ENCODE peak calls at places on chromosomes 6 and 20, in nine cellular contexts. One of them, this sample, is unnamed.
A peak's percentile ranks its signal among the peaks of the same experiment; 100 is the strongest.

GRCh38 chr6:3884007-3884745 is 35.0 kb downstream of the FAM50B start:
- DNase-seq in breast epithelium: no peak
- DNase-seq in cardiac fibroblast: peak; percentile 71
- DNase-seq in MM.1S: no peak
- DNase-seq in left lung: no peak
- DNase-seq in thyroid gland: no peak
- DNase-seq in heart left ventricle: no peak
- DNase-seq in choroid plexus epithelial cell: peak; percentile 77
- DNase-seq in spleen: no peak
- DNase-seq in this sample: peak; percentile 74

GRCh38 chr6:157172088-157172768 is 151.1 kb downstream of the TMEM242 start:
- DNase-seq in choroid plexus epithelial cell: no peak
- DNase-seq in thyroid gland: no peak
- DNase-seq in left lung: no peak
- DNase-seq in heart left ventricle: no peak
- DNase-seq in cardiac fibroblast: no peak
- DNase-seq in breast epithelium: no peak
- DNase-seq in MM.1S: no peak
- DNase-seq in spleen: no peak
- DNase-seq in this sample: no peak

GRCh38 chr20:33015700-33016580 is 8.4 kb downstream of the BPIFB2 start:
- DNase-seq in spleen: peak; percentile 29
- DNase-seq in cardiac fibroblast: no peak
- DNase-seq in thyroid gland: no peak
- DNase-seq in left lung: no peak
- DNase-seq in heart left ventricle: no peak
- DNase-seq in breast epithelium: no peak
- DNase-seq in choroid plexus epithelial cell: no peak
- DNase-seq in MM.1S: no peak
- DNase-seq in this sample: no peak

GRCh38 chr6:107708435-107708834 is 115.7 kb downstream of the SCML4 start:
- DNase-seq in MM.1S: no peak
- DNase-seq in breast epithelium: no peak
- DNase-seq in heart left ventricle: no peak
- DNase-seq in left lung: no peak
- DNase-seq in spleen: no peak
- DNase-seq in choroid plexus epithelial cell: no peak
- DNase-seq in cardiac fibroblast: no peak
- DNase-seq in thyroid gland: no peak
- DNase-seq in this sample: no peak

GRCh38 chr20:45257711-45258110 is 3.3 kb upstream of the SLPI start:
- DNase-seq in breast epithelium: no peak
- DNase-seq in left lung: no peak
- DNase-seq in MM.1S: no peak
- DNase-seq in cardiac fibroblast: no peak
- DNase-seq in choroid plexus epithelial cell: no peak
- DNase-seq in heart left ventricle: no peak
- DNase-seq in spleen: no peak
- DNase-seq in thyroid gland: no peak
- DNase-seq in this sample: no peak

GRCh38 chr6:157726892-157727628 is 96.0 kb upstream of the SNX9 start:
- DNase-seq in choroid plexus epithelial cell: no peak
- DNase-seq in heart left ventricle: peak; percentile 57
- DNase-seq in left lung: no peak
- DNase-seq in breast epithelium: no peak
- DNase-seq in cardiac fibroblast: peak; percentile 42
- DNase-seq in MM.1S: no peak
- DNase-seq in thyroid gland: no peak
- DNase-seq in spleen: no peak
- DNase-seq in this sample: no peak

GRCh38 chr6:1326535-1327121 is 14.7 kb downstream of the FOXQ1 start:
- DNase-seq in spleen: no peak
- DNase-seq in left lung: no peak
- DNase-seq in thyroid gland: no peak
- DNase-seq in breast epithelium: no peak
- DNase-seq in choroid plexus epithelial cell: no peak
- DNase-seq in cardiac fibroblast: no peak
- DNase-seq in heart left ventricle: no peak
- DNase-seq in MM.1S: no peak
- DNase-seq in this sample: no peak

GRCh38 chr6:135106611-135107010 is 52.0 kb upstream of the HBS1L start:
- DNase-seq in spleen: no peak
- DNase-seq in thyroid gland: no peak
- DNase-seq in breast epithelium: no peak
- DNase-seq in MM.1S: no peak
- DNase-seq in heart left ventricle: no peak
- DNase-seq in cardiac fibroblast: no peak
- DNase-seq in left lung: no peak
- DNase-seq in choroid plexus epithelial cell: no peak
- DNase-seq in this sample: no peak

GRCh38 chr6:219641-220198 is 72.6 kb upstream of the DUSP22 start:
- DNase-seq in MM.1S: no peak
- DNase-seq in choroid plexus epithelial cell: peak; percentile 50
- DNase-seq in breast epithelium: no peak
- DNase-seq in cardiac fibroblast: peak; percentile 39
- DNase-seq in left lung: peak; percentile 95
- DNase-seq in thyroid gland: no peak
- DNase-seq in spleen: peak; percentile 91
- DNase-seq in heart left ventricle: peak; percentile 70
- DNase-seq in this sample: peak; percentile 47

GRCh38 chr20:63843222-63843621 is 12.2 kb upstream of the ZBTB46 start:
- DNase-seq in choroid plexus epithelial cell: no peak
- DNase-seq in heart left ventricle: no peak
- DNase-seq in breast epithelium: no peak
- DNase-seq in left lung: no peak
- DNase-seq in spleen: no peak
- DNase-seq in MM.1S: no peak
- DNase-seq in thyroid gland: no peak
- DNase-seq in cardiac fibroblast: no peak
- DNase-seq in this sample: no peak

GRCh38 chr6:132236281-132236680 is 165.0 kb downstream of the MOXD1 start:
- DNase-seq in cardiac fibroblast: no peak
- DNase-seq in choroid plexus epithelial cell: peak; percentile 22
- DNase-seq in MM.1S: no peak
- DNase-seq in left lung: no peak
- DNase-seq in heart left ventricle: no peak
- DNase-seq in thyroid gland: no peak
- DNase-seq in breast epithelium: no peak
- DNase-seq in spleen: no peak
- DNase-seq in this sample: no peak

GRCh38 chr6:141394125-141394536 is 738.6 kb upstream of the GJE1 start:
- DNase-seq in MM.1S: no peak
- DNase-seq in heart left ventricle: no peak
- DNase-seq in cardiac fibroblast: no peak
- DNase-seq in left lung: peak; percentile 54
- DNase-seq in choroid plexus epithelial cell: no peak
- DNase-seq in thyroid gland: no peak
- DNase-seq in spleen: no peak
- DNase-seq in breast epithelium: no peak
- DNase-seq in this sample: no peak

GRCh38 chr6:73340048-73340447 is 14.0 kb downstream of the DPPA5 start:
- DNase-seq in breast epithelium: no peak
- DNase-seq in choroid plexus epithelial cell: peak; percentile 8
- DNase-seq in heart left ventricle: no peak
- DNase-seq in thyroid gland: no peak
- DNase-seq in left lung: no peak
- DNase-seq in spleen: no peak
- DNase-seq in MM.1S: no peak
- DNase-seq in cardiac fibroblast: no peak
- DNase-seq in this sample: no peak

GRCh38 chr20:40771308-40771610 is 82.2 kb upstream of the MAFB start:
- DNase-seq in breast epithelium: no peak
- DNase-seq in left lung: no peak
- DNase-seq in heart left ventricle: no peak
- DNase-seq in thyroid gland: no peak
- DNase-seq in choroid plexus epithelial cell: no peak
- DNase-seq in cardiac fibroblast: no peak
- DNase-seq in MM.1S: no peak
- DNase-seq in spleen: no peak
- DNase-seq in this sample: no peak

GRCh38 chr20:2545594-2545993 is 9.2 kb downstream of the TMC2 start:
- DNase-seq in choroid plexus epithelial cell: no peak
- DNase-seq in heart left ventricle: no peak
- DNase-seq in MM.1S: no peak
- DNase-seq in spleen: no peak
- DNase-seq in left lung: no peak
- DNase-seq in cardiac fibroblast: no peak
- DNase-seq in thyroid gland: no peak
- DNase-seq in breast epithelium: no peak
- DNase-seq in this sample: no peak

GRCh38 chr6:143432588-143432987 is 17.9 kb downstream of the ADAT2 start:
- DNase-seq in MM.1S: no peak
- DNase-seq in breast epithelium: no peak
- DNase-seq in left lung: no peak
- DNase-seq in thyroid gland: no peak
- DNase-seq in spleen: no peak
- DNase-seq in cardiac fibroblast: no peak
- DNase-seq in choroid plexus epithelial cell: no peak
- DNase-seq in heart left ventricle: no peak
- DNase-seq in this sample: no peak

GRCh38 chr6:106574729-106575458 is 54.4 kb downstream of the RTN4IP1 start:
- DNase-seq in heart left ventricle: no peak
- DNase-seq in breast epithelium: no peak
- DNase-seq in MM.1S: no peak
- DNase-seq in choroid plexus epithelial cell: peak; percentile 42
- DNase-seq in left lung: no peak
- DNase-seq in spleen: no peak
- DNase-seq in thyroid gland: no peak
- DNase-seq in cardiac fibroblast: peak; percentile 69
- DNase-seq in this sample: peak; percentile 70

GRCh38 chr6:92181347-92181746 is 1238.0 kb downstream of the EPHA7 start:
- DNase-seq in heart left ventricle: no peak
- DNase-seq in MM.1S: no peak
- DNase-seq in left lung: no peak
- DNase-seq in choroid plexus epithelial cell: no peak
- DNase-seq in thyroid gland: no peak
- DNase-seq in breast epithelium: no peak
- DNase-seq in cardiac fibroblast: no peak
- DNase-seq in spleen: no peak
- DNase-seq in this sample: no peak

DNA sequence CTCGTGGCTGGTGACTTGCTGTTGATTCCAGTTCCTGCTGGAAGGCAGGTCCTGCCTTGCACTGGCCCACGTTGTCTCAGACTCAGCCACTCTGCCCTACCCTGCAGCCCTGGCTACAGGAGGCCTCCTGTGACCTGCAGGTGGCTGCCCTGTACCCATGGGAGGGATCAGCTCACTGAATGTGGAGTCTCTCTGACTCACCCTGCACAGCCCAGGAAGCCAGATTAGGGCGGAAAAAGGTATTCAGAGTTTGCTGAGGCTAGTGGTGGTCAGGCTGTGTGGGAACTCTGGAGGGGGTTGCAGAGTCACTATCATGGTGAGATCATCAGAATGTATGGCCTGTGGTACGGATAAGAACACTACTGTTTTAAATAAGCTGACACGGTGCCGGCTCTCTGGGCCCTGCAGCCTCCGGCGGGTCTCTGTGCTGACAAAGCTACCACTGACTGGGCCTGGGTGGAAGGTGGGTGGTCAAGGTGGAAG is 24.7 kb upstream of the PYGB start:
- DNase-seq in thyroid gland: no peak
- DNase-seq in breast epithelium: no peak
- DNase-seq in heart left ventricle: no peak
- DNase-seq in MM.1S: no peak
- DNase-seq in cardiac fibroblast: peak; percentile 78
- DNase-seq in left lung: no peak
- DNase-seq in spleen: no peak
- DNase-seq in choroid plexus epithelial cell: peak; percentile 96
- DNase-seq in this sample: peak; percentile 90
- TF ChIP-seq CTCF in thyroid gland: no peak
- TF ChIP-seq CTCF in breast epithelium: no peak
- TF ChIP-seq CTCF in heart left ventricle: no peak
- TF ChIP-seq CTCF in MM.1S: no peak
- TF ChIP-seq CTCF in cardiac fibroblast: peak; percentile 34
- TF ChIP-seq CTCF in left lung: no peak
- TF ChIP-seq CTCF in spleen: no peak
- TF ChIP-seq CTCF in choroid plexus epithelial cell: peak; percentile 17
- TF ChIP-seq CTCF in this sample: peak; percentile 19

DNA sequence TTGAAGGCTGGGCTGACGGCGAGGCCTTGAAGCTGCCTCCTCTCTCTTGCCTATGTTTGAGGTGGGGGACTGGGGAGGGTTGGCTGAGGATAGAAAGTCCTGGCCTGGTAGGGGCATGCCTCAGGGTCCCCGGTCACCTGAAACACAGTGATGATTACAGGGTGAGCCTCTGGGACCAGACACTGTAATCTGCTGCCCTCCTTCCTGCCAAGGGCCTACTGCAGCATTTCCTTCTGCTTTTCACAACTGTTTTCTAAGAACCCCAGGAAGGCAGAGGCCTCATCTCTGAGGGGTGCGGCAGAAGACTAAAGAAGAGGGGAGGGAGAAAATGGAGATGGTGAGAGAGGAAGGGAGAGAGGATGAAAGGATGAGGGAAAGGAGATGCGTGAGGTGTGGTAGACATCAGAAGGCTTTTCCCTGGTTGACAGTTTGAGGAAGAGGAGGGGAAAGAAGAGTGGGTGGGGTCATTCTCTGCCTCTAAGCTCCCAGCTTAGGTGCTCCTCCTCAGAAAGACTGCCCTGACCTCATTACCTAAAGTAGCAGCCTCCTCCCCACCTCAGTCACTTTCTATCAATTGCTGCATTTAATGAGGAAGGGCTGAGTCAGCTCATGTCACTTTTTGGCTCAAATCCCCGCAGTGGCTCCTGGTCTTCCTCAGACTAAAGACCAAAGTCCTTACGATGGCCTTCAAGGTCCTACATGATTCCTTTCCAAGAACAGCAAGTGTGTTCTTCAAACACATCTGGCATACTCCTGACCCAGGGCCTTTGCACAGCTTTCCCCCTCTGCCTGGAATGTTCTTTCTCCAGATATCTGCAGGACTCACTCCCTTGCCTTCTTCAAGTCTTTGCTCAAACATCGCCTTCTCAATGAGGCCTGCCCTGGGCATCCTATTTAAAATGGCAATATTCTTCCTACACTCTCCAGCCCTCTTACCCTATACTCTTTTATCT is 29.9 kb downstream of the VEGFA start:
- DNase-seq in thyroid gland: no peak
- DNase-seq in spleen: peak; percentile 54
- DNase-seq in left lung: no peak
- DNase-seq in cardiac fibroblast: no peak
- DNase-seq in heart left ventricle: no peak
- DNase-seq in choroid plexus epithelial cell: no peak
- DNase-seq in MM.1S: no peak
- DNase-seq in breast epithelium: no peak
- DNase-seq in this sample: no peak
- H3K4me3 ChIP-seq in thyroid gland: no peak overlapping the region
- H3K4me3 ChIP-seq in spleen: no peak overlapping the region
- H3K4me3 ChIP-seq in left lung: no peak overlapping the region
- H3K4me3 ChIP-seq in cardiac fibroblast: no peak overlapping the region
- H3K4me3 ChIP-seq in heart left ventricle: no peak overlapping the region
- H3K4me3 ChIP-seq in choroid plexus epithelial cell: no peak overlapping the region
- H3K4me3 ChIP-seq in MM.1S: no peak overlapping the region
- H3K4me3 ChIP-seq in breast epithelium: no peak overlapping the region
- H3K4me3 ChIP-seq in this sample: no peak overlapping the region

GRCh38 chr20:38113401-38114325 is 51.4 kb downstream of the TGM2 start:
- DNase-seq in heart left ventricle: no peak
- DNase-seq in thyroid gland: no peak
- DNase-seq in left lung: no peak
- DNase-seq in cardiac fibroblast: no peak
- DNase-seq in choroid plexus epithelial cell: peak; percentile 63
- DNase-seq in MM.1S: peak; percentile 9
- DNase-seq in spleen: no peak
- DNase-seq in breast epithelium: no peak
- DNase-seq in this sample: no peak
- TF ChIP-seq CTCF in heart left ventricle: peak; percentile 15
- TF ChIP-seq CTCF in thyroid gland: no peak
- TF ChIP-seq CTCF in left lung: peak; percentile 30
- TF ChIP-seq CTCF in cardiac fibroblast: no peak
- TF ChIP-seq CTCF in choroid plexus epithelial cell: peak; percentile 58
- TF ChIP-seq CTCF in MM.1S: peak; percentile 41
- TF ChIP-seq CTCF in spleen: no peak
- TF ChIP-seq CTCF in breast epithelium: no peak
- TF ChIP-seq CTCF in this sample: peak; percentile 18

GRCh38 chr6:26569433-26569764 is 27.4 kb upstream of the ABT1 start:
- DNase-seq in spleen: no peak
- DNase-seq in thyroid gland: no peak
- DNase-seq in cardiac fibroblast: no peak
- DNase-seq in left lung: no peak
- DNase-seq in MM.1S: no peak
- DNase-seq in breast epithelium: no peak
- DNase-seq in heart left ventricle: no peak
- DNase-seq in choroid plexus epithelial cell: no peak
- DNase-seq in this sample: no peak
- H3K4me3 ChIP-seq in spleen: peak overlapping the region; percentile 53
- H3K4me3 ChIP-seq in thyroid gland: no peak overlapping the region
- H3K4me3 ChIP-seq in cardiac fibroblast: peak overlapping the region; percentile 54
- H3K4me3 ChIP-seq in left lung: no peak overlapping the region
- H3K4me3 ChIP-seq in MM.1S: peak overlapping the region; percentile 92
- H3K4me3 ChIP-seq in breast epithelium: no peak overlapping the region
- H3K4me3 ChIP-seq in heart left ventricle: peak overlapping the region; percentile 58
- H3K4me3 ChIP-seq in choroid plexus epithelial cell: peak overlapping the region; percentile 64
- H3K4me3 ChIP-seq in this sample: peak overlapping the region; percentile 72

This sample was measured in fibroblast of pulmonary artery.